ENCODE peak calls at places on chromosomes 13 and 19, in four cellular contexts. L is PC-3, T is keratinocyte, A is neural progenitor cell. X is an unnamed sample.

GRCh38 chr19:32921624-32922023 is 50.1 kb downstream of the CEP89 start:
- DNase-seq in T (no peak), L (no peak), A (no peak), X (no peak)

GRCh38 chr13:59891053-59891452 is 272.7 kb downstream of the DIAPH3 start:
- DNase-seq in T (no peak), L (peak), A (no peak), X (no peak)

GRCh38 chr13:28012896-28013295 is 24.4 kb upstream of the URAD start:
- DNase-seq in A (no peak), T (no peak), L (peak), X (peak)

GRCh38 chr13:64871742-64872141 is 2358.4 kb downstream of the PCDH9 start:
- DNase-seq in L (no peak), A (no peak), T (no peak), X (no peak)

GRCh38 chr13:112814905-112815585 is 125.2 kb downstream of the ATP11A start:
- DNase-seq in A (no peak), L (peak), T (no peak), X (no peak)

GRCh38 chr19:30070970-30071632 is 129.1 kb downstream of the URI1 start:
- DNase-seq in L (no peak), T (no peak), A (no peak), X (no peak)

GRCh38 chr13:43303040-43303729 is 279.8 kb downstream of the DNAJC15 start:
- DNase-seq in L (peak), A (peak), T (no peak), X (peak)

GRCh38 chr13:44223785-44224432 is 149.7 kb upstream of the SERP2 start:
- DNase-seq in A (no peak), L (no peak), T (no peak), X (no peak)

GRCh38 chr13:30744056-30744684 is 8.8 kb downstream of the ALOX5AP start:
- DNase-seq in L (peak), A (no peak), T (no peak), X (peak)

GRCh38 chr13:30504081-30504480 is 38.3 kb upstream of the HMGB1 start:
- DNase-seq in A (no peak), T (no peak), L (no peak), X (peak)

GRCh38 chr19:2974342-2974932 is 2.9 kb upstream of the TLE6 start:
- DNase-seq in T (no peak), A (peak), L (no peak), X (no peak)

GRCh38 chr19:2289714-2290435 is 7.9 kb upstream of the PEAK3 start:
- DNase-seq in A (peak), L (no peak), T (no peak), X (peak)

GRCh38 chr13:111474136-111475002 is 153.9 kb downstream of the TEX29 start:
- DNase-seq in L (peak), A (peak), T (no peak), X (no peak)

GRCh38 chr13:75186384-75186783 is 295.6 kb downstream of the TBC1D4 start:
- DNase-seq in L (no peak), A (no peak), T (no peak), X (no peak)

GRCh38 chr13:97242755-97243497 is 20.8 kb downstream of the MBNL2 start:
- DNase-seq in L (no peak), A (no peak), T (no peak), X (no peak)

GRCh38 chr13:110600261-110600819 is 15.0 kb upstream of the NAXD start:
- DNase-seq in T (no peak), A (no peak), L (no peak), X (no peak)

GRCh38 chr13:50123002-50123401 is 107.8 kb downstream of the KCNRG start:
- DNase-seq in L (no peak), A (no peak), T (no peak), X (no peak)

GRCh38 chr19:50313812-50314536 is 15.2 kb downstream of the KCNC3 start:
- DNase-seq in A (peak), L (peak), T (no peak), X (no peak)

GRCh38 chr19:54469496-54469934 is 3.6 kb downstream of the CDC42EP5 start:
- DNase-seq in T (no peak), L (no peak), A (no peak), X (no peak)
- TF ChIP-seq EZH2 in T (no peak), L (no peak), A (no peak), X (no peak)

GRCh38 chr13:78601886-78602560 is 1.3 kb downstream of the POU4F1 start:
- DNase-seq in A (no peak), T (no peak), L (no peak), X (no peak)
- H3K4me2 ChIP-seq in A (peak), T (peak), L (no peak), X (peak)

DNA sequence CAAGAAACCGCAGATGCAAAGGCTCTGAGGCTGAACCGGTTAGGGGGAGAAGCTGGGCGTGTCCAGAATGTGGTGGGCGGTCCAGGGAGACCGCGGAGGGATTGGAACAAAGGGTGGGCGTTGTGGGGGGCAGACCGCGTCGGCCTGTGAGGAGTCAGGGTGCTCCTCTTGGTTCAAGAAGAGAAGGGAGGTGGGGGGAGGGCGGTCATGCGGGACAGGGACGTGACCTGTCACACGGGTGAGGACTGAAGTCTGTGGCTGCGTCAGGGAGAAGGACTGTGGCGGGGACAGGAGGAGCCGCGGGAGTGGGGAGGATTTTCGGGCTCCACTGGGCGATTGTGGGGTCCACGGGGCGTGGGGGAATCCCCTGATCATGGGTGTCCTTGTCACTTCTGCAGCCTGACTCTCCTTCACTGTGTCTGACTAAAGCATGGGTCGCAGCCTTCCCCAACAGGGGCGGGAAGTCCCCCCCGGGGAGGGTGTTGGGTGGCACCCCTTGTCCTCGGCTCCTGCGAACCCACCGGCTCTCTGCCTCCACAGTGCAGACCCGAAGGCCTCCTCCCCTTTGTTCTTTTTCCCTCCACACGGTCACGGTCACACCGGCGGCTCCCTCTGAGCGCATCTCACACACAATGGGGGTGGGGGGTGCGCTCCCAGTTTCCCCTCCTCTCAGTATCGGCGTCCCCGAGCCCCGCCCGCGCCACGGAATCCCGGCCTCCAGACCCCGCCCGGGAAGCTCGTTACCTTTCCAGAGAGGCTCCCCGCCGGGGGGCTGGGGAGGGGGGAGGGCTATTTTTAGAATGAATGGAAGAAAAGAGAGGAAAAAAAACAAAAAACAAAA is 16.4 kb upstream of the KCNN1 start:
- DNase-seq in T (no peak), A (peak), L (no peak), X (no peak)
- TF ChIP-seq EZH2 in T (peak), A (peak), L (no peak), X (no peak)

GRCh38 chr13:20227730-20228129 is 4.4 kb downstream of the GJB6 start:
- DNase-seq in L (no peak), A (no peak), T (no peak), X (no peak)

GRCh38 chr13:20227288-20227687 is 4.8 kb downstream of the GJB6 start:
- DNase-seq in T (no peak), L (no peak), A (no peak), X (no peak)

GRCh38 chr13:20231839-20232555 is at the start of gene GJB6:
- DNase-seq in L (no peak), T (no peak), A (peak), X (no peak)

GRCh38 chr13:20230913-20231838 is 943 bp downstream of the GJB6 start:
- DNase-seq in L (no peak), A (peak), T (no peak), X (no peak)

GRCh38 chr13:20232556-20233277 is 598 bp upstream of the GJB6 start:
- DNase-seq in L (no peak), T (no peak), A (no peak), X (no peak)
- H3K4me2 ChIP-seq in L (peak), T (peak), A (peak), X (no peak)

DNA sequence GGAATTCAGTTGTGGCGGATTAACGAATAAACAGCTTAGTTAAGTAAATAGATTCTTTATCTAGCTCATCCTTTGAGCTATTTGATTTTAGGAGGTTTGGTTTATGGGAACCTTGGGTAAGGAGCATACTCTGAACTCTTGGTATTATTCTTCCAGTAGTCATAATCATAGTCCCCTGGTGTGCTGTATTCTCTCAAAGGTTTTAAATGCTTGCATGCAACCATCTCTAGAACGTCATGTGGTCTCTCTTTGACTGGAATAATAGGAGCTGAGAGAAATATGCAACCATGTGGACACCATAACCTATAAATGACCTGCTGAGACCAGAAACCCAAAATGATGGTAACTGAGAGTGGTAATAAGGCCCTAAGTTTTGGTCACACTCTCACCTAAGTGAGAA is 951.6 kb upstream of the MIR17HG start:
- DNase-seq in L (no peak), A (no peak), T (no peak), X (no peak)
- TF ChIP-seq EZH2 in L (no peak), A (no peak), T (no peak), X (no peak)

DNA sequence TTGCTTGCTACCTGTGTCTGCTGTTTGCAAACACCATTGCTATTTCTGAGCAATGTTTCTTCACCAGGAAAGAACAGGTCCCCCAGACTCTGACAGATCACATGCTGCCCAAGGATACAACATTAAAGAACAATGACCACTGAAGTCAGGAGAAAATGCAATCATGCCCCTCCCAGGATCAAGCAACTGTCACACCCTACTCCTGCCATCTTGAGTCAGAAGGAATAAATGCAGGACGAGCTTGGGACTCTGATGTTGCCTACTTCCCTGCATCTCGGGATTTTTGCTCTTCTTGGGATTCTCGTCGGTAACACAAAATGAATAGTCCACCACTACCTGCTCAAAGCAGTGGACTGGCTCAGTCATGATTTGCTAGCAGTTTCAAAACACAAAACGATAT is 490.6 kb downstream of the COG6 start:
- DNase-seq in A (peak), L (no peak), T (no peak), X (no peak)
- H3K4me2 ChIP-seq in A (no peak), L (no peak), T (no peak), X (no peak)

X was measured in MM.1S.